ENCODE peak calls at places on chromosomes 6 and 20, in four cellular contexts. Z is uterus, H is Peyer's patch, G is heart left ventricle. Y is an unnamed sample. For H3K27me3, the result is how much of the 10 kb centered on the place peaks cover.

GRCh38 chr6:118936304-118936703 is 1.3 kb upstream of the MCM9 start:
- DNase-seq in Z (no peak), G (no peak), H (no peak), Y (no peak)

GRCh38 chr6:4727236-4727635 is 49.0 kb upstream of the CDYL start:
- DNase-seq in Z (no peak), G (no peak), H (no peak), Y (no peak)

GRCh38 chr20:2108987-2109386 is 7.4 kb downstream of the STK35 start:
- DNase-seq in G (no peak), H (no peak), Z (no peak), Y (no peak)

GRCh38 chr6:37897321-37897720 is 77.8 kb downstream of the ZFAND3 start:
- DNase-seq in Z (no peak), H (no peak), G (no peak), Y (no peak)

GRCh38 chr20:32157611-32158010 is 48.1 kb downstream of the TM9SF4 start:
- DNase-seq in Z (no peak), H (no peak), G (no peak), Y (no peak)

GRCh38 chr6:168189679-168190405 is 110.8 kb upstream of the FRMD1 start:
- DNase-seq in G (no peak), Z (peak), H (peak), Y (no peak)

GRCh38 chr6:140463312-140463710 is 1088.9 kb upstream of the CITED2 start:
- DNase-seq in G (no peak), H (no peak), Z (no peak), Y (no peak)

GRCh38 chr20:16541226-16541625 is 32.0 kb downstream of the KIF16B start:
- DNase-seq in G (peak), Z (no peak), H (no peak), Y (no peak)

GRCh38 chr20:34075647-34076046 is 36.4 kb downstream of the EIF2S2 start:
- DNase-seq in Z (no peak), G (no peak), H (no peak), Y (no peak)

GRCh38 chr6:169783971-169784930 is 32.8 kb downstream of the ERMARD start:
- DNase-seq in H (no peak), G (no peak), Z (no peak), Y (no peak)

DNA sequence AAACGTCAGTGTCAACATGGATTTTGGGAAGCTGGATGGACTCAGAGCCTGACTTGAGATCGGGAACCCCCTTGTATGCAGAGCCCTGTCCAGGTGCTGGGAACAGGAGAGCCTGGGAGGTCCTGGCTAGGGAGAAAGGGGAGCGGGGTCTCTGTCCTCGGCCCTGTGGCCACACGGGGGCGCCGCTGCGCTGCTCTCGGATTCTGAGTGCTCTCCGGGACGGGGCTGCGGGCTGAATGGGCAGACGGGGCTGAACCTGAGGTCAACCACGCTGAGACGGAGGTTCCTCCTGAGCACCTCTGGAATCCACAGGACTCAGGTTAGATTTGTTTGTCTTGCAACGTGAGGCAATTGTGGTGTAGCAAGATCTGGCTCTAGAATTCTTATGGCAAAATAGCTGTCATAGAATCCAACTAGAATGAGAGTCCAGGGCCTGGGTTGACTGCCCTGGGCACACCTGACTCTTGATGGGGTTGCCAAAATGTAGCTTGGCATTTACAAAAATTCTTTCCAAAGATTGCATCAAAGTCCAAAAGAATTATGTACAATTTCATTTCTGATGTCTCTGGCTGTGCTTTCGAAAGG is 20.6 kb upstream of the HLA-F start:
- DNase-seq in H (peak), G (peak), Z (no peak), Y (no peak)
- TF ChIP-seq POLR2A in H (no peak), G (no peak), Z (no peak), Y (no peak)

DNA sequence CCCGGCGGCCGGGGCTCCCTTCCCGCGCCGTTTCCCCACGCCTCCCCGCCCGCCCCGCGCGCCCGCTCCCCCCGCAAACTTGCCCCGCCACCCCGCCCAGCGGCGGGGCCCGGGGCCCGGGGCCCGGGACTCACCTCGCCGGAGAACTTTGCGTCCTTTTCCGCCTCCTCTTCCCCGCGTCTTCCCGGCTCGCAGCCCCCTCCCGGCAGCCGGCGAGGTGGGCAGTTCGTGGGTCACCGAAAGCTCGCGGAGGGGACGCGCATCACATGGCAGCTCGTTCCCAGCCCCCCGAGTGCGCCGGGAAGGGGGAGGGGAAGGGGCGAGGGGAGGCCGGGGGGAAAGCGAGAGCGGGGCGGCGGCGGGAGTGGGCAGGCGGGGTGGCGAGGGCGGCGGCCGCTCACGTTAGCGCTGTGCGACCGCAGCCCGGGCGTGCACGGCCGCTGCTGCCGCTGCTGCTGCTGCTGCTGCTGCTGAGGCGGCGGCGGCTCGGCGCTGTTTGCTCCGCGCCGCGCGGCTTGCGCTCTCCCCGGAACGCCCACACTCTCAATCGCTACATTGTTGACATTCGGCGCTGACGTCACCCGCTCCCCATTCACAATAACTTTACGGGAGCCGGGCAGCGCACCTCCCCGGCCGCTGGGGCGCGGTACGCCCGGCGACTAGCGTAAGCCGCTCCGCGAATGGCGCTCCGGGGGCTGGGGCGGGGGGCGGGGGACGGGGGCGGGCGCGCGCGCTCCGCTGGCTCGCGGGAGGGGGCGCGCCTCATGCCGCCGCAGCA is at the start of gene BACH2:
- DNase-seq in G (peak), H (peak), Z (peak), Y (peak)
- TF ChIP-seq CTCF in G (no peak), H (peak), Z (peak), Y (no peak)

DNA sequence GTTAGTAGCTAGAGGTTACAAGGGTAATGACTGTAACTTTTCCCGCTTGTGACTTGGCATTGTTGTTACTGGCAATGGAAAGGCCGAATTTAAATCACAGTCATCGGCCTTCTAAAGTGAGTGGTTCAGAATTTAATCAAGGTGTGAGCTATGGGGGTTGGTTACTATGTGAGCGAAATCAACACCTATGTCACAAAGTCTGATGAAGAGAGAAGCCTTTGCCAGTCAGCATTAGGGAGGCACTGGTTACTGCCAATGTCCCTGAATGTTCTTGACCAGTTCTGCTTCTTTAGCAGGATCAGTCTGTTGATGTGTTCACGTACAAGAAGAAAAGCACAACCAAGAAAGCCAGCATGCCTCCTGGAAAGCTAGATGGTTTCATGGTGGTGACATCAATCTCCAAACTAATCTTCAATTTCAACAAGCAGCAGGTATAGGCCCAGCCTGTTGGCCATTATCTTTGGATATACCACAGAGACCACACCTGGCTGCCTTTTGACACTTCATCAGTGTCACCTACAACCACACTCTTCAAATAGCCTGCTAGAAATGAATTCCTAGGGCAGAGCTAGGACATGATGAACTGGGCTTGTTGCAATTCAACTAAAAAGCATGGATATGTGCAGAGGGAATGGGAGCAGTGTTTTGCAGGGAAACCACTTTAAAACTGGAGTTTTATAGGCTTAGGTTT is 17.2 kb downstream of the SAMD5 start:
- DNase-seq in Z (no peak), G (no peak), H (no peak), Y (no peak)
- H3K27me3 ChIP-seq in Z (under half), G (under half), H (under half), Y (under half)

GRCh38 chr20:50664248-50664647 is 27.1 kb downstream of the RIPOR3 start:
- DNase-seq in Z (no peak), G (peak), H (no peak), Y (no peak)

GRCh38 chr20:50655325-50655880 is 35.9 kb downstream of the RIPOR3 start:
- DNase-seq in Z (peak), H (peak), G (peak), Y (peak)

GRCh38 chr20:50663095-50663821 is 28.1 kb downstream of the RIPOR3 start:
- DNase-seq in H (peak), Z (no peak), G (peak), Y (no peak)

GRCh38 chr20:50658804-50659380 is 32.5 kb downstream of the RIPOR3 start:
- DNase-seq in Z (no peak), H (no peak), G (no peak), Y (no peak)

DNA sequence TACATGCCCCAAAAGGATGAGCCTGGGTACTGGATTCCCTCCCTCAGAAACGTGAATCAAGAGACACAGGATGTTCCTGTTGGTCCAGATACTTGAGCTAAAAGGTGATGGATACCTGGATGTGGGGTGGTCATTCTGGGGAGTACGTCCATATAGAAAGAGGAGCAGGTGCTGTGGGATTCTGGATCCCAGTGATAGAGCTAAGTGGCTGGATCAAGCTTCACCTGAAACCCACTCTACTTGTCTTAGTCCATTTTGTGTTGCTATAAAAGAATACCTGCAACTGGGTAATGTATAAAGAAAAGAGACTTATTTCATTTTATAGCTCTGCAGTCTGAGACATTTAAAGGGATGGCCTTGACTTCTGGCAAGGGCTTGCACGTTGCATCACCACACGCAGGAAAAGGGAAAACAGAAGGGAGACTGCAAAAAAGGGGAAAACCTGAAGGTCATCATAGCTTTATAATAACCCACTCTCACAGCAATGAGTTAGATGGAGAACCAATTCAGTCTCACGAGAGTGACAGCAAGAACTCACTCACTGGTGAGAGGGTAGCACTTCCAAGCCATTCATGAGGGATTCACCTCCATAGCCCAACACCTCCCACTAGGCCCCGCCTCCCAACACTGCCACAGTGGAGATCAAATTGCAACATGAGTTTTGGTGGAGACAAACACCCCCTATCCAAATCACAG is 31.2 kb downstream of the RIPOR3 start:
- DNase-seq in G (no peak), H (no peak), Z (peak), Y (no peak)
- TF ChIP-seq POLR2A in G (no peak), H (no peak), Z (no peak), Y (no peak)